ENCODE peak calls at places on chromosome 9, in five cellular contexts. H is brain microvascular endothelial cell, W is tibial artery, C is IMR-90, U is fibroblast of pulmonary artery. Q is an unnamed sample.

GRCh38 chr9:83583151-83584014 is 39.6 kb upstream of the IDNK start:
- DNase-seq in H (peak), W (peak), C (peak), U (peak), Q (peak)

GRCh38 chr9:78044189-78044588 is 12.6 kb upstream of the GNAQ start:
- DNase-seq in H (no peak), W (no peak), C (no peak), U (no peak), Q (no peak)

GRCh38 chr9:83992407-83992806 is 11.8 kb downstream of the RMI1 start:
- DNase-seq in H (no peak), W (no peak), C (peak), U (no peak), Q (no peak)

GRCh38 chr9:4105183-4105582 is 194.7 kb downstream of the GLIS3 start:
- DNase-seq in H (no peak), W (no peak), C (no peak), U (peak), Q (no peak)

GRCh38 chr9:77985996-77986395 is 45.6 kb downstream of the GNAQ start:
- DNase-seq in H (no peak), W (no peak), C (no peak), U (no peak), Q (no peak)

GRCh38 chr9:129316281-129317030 is 138.4 kb upstream of the IER5L start:
- DNase-seq in H (no peak), W (peak), C (no peak), U (no peak), Q (no peak)

GRCh38 chr9:118395415-118395814 is 691.2 kb downstream of the TLR4 start:
- DNase-seq in H (no peak), W (no peak), C (no peak), U (no peak), Q (peak)

GRCh38 chr9:87880683-87881082 is 2.0 kb upstream of the SPATA31E1 start:
- DNase-seq in H (no peak), W (no peak), C (no peak), U (no peak), Q (no peak)

GRCh38 chr9:6234014-6234413 is 18.4 kb downstream of the IL33 start:
- DNase-seq in H (no peak), W (no peak), C (no peak), U (peak), Q (no peak)

GRCh38 chr9:69411931-69412740 is 87.1 kb downstream of the ENTREP1 start:
- DNase-seq in H (no peak), W (no peak), C (no peak), U (no peak), Q (no peak)

GRCh38 chr9:112719292-112719691 is 1.4 kb upstream of the INIP start:
- DNase-seq in H (no peak), W (no peak), C (no peak), U (peak), Q (no peak)

GRCh38 chr9:89658401-89658800 is 53.6 kb downstream of the GADD45G start:
- DNase-seq in H (no peak), W (peak), C (no peak), U (no peak), Q (no peak)

GRCh38 chr9:15697459-15697858 is 144.6 kb downstream of the CCDC171 start:
- DNase-seq in H (peak), W (no peak), C (peak), U (peak), Q (peak)

GRCh38 chr9:110089681-110090370 is 118.1 kb downstream of the C9orf152 start:
- DNase-seq in H (no peak), W (no peak), C (peak), U (no peak), Q (no peak)

GRCh38 chr9:82488319-82488701 is 499.7 kb downstream of the SPATA31D1 start:
- DNase-seq in H (no peak), W (no peak), C (no peak), U (peak), Q (no peak)

GRCh38 chr9:124122321-124122720 is 110.8 kb downstream of the LHX2 start:
- DNase-seq in H (no peak), W (no peak), C (peak), U (no peak), Q (no peak)

GRCh38 chr9:97411789-97412627 is at the start of gene TDRD7:
- DNase-seq in H (peak), W (peak), C (peak), U (peak), Q (peak)

GRCh38 chr9:93088656-93089015 is 7.4 kb upstream of the CARD19 start:
- DNase-seq in H (no peak), W (peak), C (no peak), U (no peak), Q (no peak)

GRCh38 chr9:36486933-36487481 is 85.7 kb upstream of the MELK start:
- DNase-seq in H (peak), W (peak), C (no peak), U (peak), Q (peak)

GRCh38 chr9:137189297-137190295 is 1.1 kb downstream of the SSNA1 start:
- DNase-seq in H (no peak), W (no peak), C (no peak), U (no peak), Q (no peak)

GRCh38 chr9:120710110-120710981 is 3.9 kb downstream of the MEGF9 start:
- DNase-seq in H (no peak), W (no peak), C (peak), U (no peak), Q (peak)

GRCh38 chr9:33524431-33524947 is 438 bp downstream of the ANKRD18B start:
- DNase-seq in H (no peak), W (no peak), C (no peak), U (no peak), Q (peak)

GRCh38 chr9:84296146-84296843 is 44.3 kb downstream of the SLC28A3 start:
- DNase-seq in H (peak), W (no peak), C (peak), U (peak), Q (peak)

GRCh38 chr9:94918038-94918753 is 191.7 kb downstream of the AOPEP start:
- DNase-seq in H (no peak), W (no peak), C (no peak), U (no peak), Q (no peak)

GRCh38 chr9:110592075-110592830 is 12.7 kb upstream of the SVEP1 start:
- DNase-seq in H (no peak), W (no peak), C (peak), U (no peak), Q (no peak)

GRCh38 chr9:32177389-32177788 is 207.1 kb upstream of the ACO1 start:
- DNase-seq in H (no peak), W (no peak), C (no peak), U (no peak), Q (no peak)

GRCh38 chr9:32180597-32180996 is 203.8 kb upstream of the ACO1 start:
- DNase-seq in H (no peak), W (no peak), C (no peak), U (no peak), Q (no peak)
- TF ChIP-seq CTCF in H (no peak), W (no peak), C (no peak), U (no peak), Q (no peak)

GRCh38 chr9:75623462-75623861 is 267.0 kb upstream of the PCSK5 start:
- DNase-seq in H (no peak), W (no peak), C (no peak), U (no peak), Q (no peak)
- TF ChIP-seq CTCF in H (no peak), W (no peak), C (no peak), U (no peak), Q (no peak)

DNA sequence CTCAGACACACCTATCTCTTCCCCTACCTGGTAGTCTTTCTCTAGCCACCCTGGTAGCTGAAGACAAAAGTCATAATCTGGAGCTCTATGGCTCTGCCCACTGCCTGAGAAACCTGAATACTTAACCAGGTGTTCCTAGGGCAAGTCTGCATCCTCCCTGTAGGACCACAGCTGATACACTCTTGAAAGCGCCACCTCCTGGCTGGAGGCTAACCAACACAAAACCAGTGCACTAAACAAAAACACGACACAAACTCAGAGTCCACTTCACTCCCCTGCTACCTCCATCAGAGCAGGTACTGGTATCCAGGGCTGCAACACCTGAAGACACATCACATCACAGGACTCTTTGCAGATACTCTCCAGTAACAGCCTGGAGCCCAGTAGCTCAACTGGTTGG is 84.6 kb upstream of the ANXA1 start:
- DNase-seq in H (no peak), W (no peak), C (no peak), U (no peak), Q (no peak)
- TF ChIP-seq CTCF in H (peak), W (no peak), C (no peak), U (peak), Q (no peak)

GRCh38 chr9:18173923-18174322 is 300.0 kb upstream of the ADAMTSL1 start:
- DNase-seq in H (no peak), W (no peak), C (no peak), U (no peak), Q (no peak)
- TF ChIP-seq CTCF in H (no peak), W (no peak), C (no peak), U (no peak), Q (no peak)

GRCh38 chr9:127853312-127854168 is 918 bp downstream of the ENG start:
- DNase-seq in H (no peak), W (no peak), C (no peak), U (no peak), Q (no peak)

GRCh38 chr9:127856094-127856740 is 1.8 kb upstream of the ENG start:
- DNase-seq in H (no peak), W (no peak), C (no peak), U (no peak), Q (no peak)

GRCh38 chr9:127855522-127855921 is 1.1 kb upstream of the ENG start:
- DNase-seq in H (no peak), W (no peak), C (no peak), U (no peak), Q (no peak)

GRCh38 chr9:127852829-127853228 is 1.6 kb downstream of the ENG start:
- DNase-seq in H (no peak), W (no peak), C (no peak), U (no peak), Q (no peak)

DNA sequence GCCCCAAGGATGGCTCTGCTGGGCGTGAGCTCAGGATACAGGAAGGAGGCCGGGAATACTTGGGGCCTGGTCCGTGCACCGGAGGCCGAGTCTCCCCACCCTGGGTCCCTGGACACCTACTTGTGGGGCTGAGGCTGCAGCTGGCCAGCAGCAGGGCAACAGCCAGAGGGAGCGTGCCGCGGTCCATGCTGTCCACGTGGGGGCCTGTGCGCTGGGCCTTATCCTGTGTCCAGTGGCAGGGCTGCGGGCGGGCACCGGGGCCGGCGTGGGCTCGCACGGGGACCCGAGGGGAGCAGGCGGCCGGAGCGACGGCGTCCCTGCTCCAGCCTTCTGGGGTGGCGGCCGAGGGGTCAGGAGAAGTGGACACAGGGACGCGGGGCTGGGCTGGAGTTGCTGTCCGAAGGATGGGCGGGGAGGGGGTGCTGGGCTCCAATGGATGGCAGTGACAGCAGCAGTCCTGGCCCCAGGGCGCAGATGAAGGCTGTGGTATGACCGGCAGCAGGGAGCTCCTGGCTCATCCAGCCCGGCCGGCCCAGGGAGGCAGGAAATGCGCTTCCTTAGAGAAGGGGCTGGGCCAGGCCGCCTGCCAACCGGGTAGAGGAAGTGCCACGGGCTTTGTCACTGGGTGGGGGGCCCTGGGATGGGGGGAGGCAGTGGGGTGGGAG is at the start of gene ENG:
- DNase-seq in H (peak), W (peak), C (peak), U (peak), Q (peak)
- TF ChIP-seq CTCF in H (peak), W (peak), C (peak), U (no peak), Q (peak)

DNA sequence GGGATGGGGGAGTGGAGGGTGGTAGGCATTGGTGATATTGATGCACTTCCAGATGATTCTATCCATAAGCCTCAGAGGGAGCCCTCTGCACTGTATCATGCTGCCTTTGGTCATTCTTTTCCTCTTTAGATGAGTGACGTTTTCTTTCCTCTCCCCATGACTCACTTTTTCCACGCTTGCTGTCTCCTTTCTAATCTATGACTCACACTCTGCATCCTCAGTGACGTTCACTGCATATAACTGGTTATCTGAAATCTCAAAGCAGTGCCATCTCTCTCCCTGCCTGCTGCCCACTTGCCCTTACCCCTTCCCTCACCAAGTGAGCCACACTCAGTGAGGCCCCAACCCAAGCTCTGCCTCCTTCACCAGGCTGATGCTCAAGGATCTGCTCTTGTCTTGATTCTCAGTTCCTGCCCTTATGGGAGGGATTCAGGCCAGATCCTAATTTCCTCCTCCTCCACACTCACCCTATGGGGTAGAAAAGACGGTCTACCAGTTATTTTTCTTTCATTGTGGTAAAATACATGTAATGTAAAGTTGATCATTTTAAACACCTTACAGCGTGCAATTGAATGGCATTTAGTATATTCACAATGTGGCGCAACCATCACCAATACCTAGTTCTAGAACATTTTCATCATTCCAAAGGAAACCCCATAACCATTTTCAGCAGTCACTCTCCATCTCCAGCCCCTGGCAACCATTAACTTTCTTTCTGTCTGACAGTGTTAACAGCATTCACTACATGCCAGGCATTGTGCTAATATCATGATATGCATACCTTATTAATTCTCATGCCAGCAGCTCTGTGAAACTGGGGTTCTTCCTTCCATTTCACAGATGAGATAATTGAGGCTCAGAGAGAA is 31.8 kb downstream of the PTGS1 start:
- DNase-seq in H (peak), W (no peak), C (peak), U (peak), Q (peak)
- TF ChIP-seq CTCF in H (peak), W (no peak), C (no peak), U (no peak), Q (no peak)

GRCh38 chr9:13088734-13089427 is 190.6 kb downstream of the MPDZ start:
- DNase-seq in H (peak), W (no peak), C (peak), U (peak), Q (peak)
- TF ChIP-seq CTCF in H (peak), W (peak), C (peak), U (peak), Q (peak)

GRCh38 chr9:108056805-108057386 is 567.3 kb upstream of the KLF4 start:
- DNase-seq in H (peak), W (no peak), C (peak), U (peak), Q (peak)

GRCh38 chr9:108062680-108063079 is 573.1 kb upstream of the KLF4 start:
- DNase-seq in H (no peak), W (no peak), C (no peak), U (no peak), Q (no peak)

GRCh38 chr9:108057421-108058136 is 568.0 kb upstream of the KLF4 start:
- DNase-seq in H (peak), W (no peak), C (peak), U (peak), Q (peak)

GRCh38 chr9:108058137-108058779 is 568.7 kb upstream of the KLF4 start:
- DNase-seq in H (no peak), W (no peak), C (no peak), U (no peak), Q (no peak)

GRCh38 chr9:108060165-108060564 is 570.6 kb upstream of the KLF4 start:
- DNase-seq in H (no peak), W (no peak), C (no peak), U (no peak), Q (no peak)
- TF ChIP-seq CTCF in H (no peak), W (no peak), C (no peak), U (no peak), Q (no peak)